ENCODE peak calls at places on chromosomes 13 and 19, in eight cellular contexts. One of them, this sample, is unnamed.

GRCh38 chr19:18194554-18195238 is 1.7 kb downstream of the MPV17L2 start:
- DNase-seq in OCI-LY7: peak
- DNase-seq in AG09309: no peak
- DNase-seq in iris pigment epithelial cell: no peak
- DNase-seq in omental fat pad: no peak
- DNase-seq in stimulated activated CD8-positive, alpha-beta memory T cell treated with anti-CD3 and anti-CD28 coated beads, Interleukin-12 subunit alpha, Interleukin-12 subunit beta, amount 100 ng/mL, for 4 hours: no peak
- DNase-seq in NCI-H1105: no peak
- DNase-seq in progenitor cell of endocrine pancreas: no peak
- DNase-seq in this sample: no peak

GRCh38 chr13:96223231-96223630 is 133.3 kb downstream of the HS6ST3 start:
- DNase-seq in progenitor cell of endocrine pancreas: no peak
- DNase-seq in iris pigment epithelial cell: no peak
- DNase-seq in omental fat pad: no peak
- DNase-seq in stimulated activated CD8-positive, alpha-beta memory T cell treated with anti-CD3 and anti-CD28 coated beads, Interleukin-12 subunit alpha, Interleukin-12 subunit beta, amount 100 ng/mL, for 4 hours: no peak
- DNase-seq in OCI-LY7: no peak
- DNase-seq in AG09309: no peak
- DNase-seq in NCI-H1105: no peak
- DNase-seq in this sample: no peak

GRCh38 chr19:13997637-13997962 is 8.5 kb downstream of the RFX1 start:
- DNase-seq in AG09309: no peak
- DNase-seq in NCI-H1105: no peak
- DNase-seq in stimulated activated CD8-positive, alpha-beta memory T cell treated with anti-CD3 and anti-CD28 coated beads, Interleukin-12 subunit alpha, Interleukin-12 subunit beta, amount 100 ng/mL, for 4 hours: no peak
- DNase-seq in OCI-LY7: no peak
- DNase-seq in omental fat pad: no peak
- DNase-seq in iris pigment epithelial cell: no peak
- DNase-seq in progenitor cell of endocrine pancreas: no peak
- DNase-seq in this sample: no peak

GRCh38 chr19:32227561-32228165 is 117.7 kb upstream of the ZNF507 start:
- DNase-seq in stimulated activated CD8-positive, alpha-beta memory T cell treated with anti-CD3 and anti-CD28 coated beads, Interleukin-12 subunit alpha, Interleukin-12 subunit beta, amount 100 ng/mL, for 4 hours: no peak
- DNase-seq in progenitor cell of endocrine pancreas: no peak
- DNase-seq in OCI-LY7: no peak
- DNase-seq in iris pigment epithelial cell: no peak
- DNase-seq in omental fat pad: no peak
- DNase-seq in AG09309: no peak
- DNase-seq in NCI-H1105: no peak
- DNase-seq in this sample: no peak

GRCh38 chr13:40613192-40613818 is 53.1 kb downstream of the FOXO1 start:
- DNase-seq in AG09309: no peak
- DNase-seq in OCI-LY7: peak
- DNase-seq in NCI-H1105: no peak
- DNase-seq in iris pigment epithelial cell: no peak
- DNase-seq in omental fat pad: no peak
- DNase-seq in progenitor cell of endocrine pancreas: no peak
- DNase-seq in stimulated activated CD8-positive, alpha-beta memory T cell treated with anti-CD3 and anti-CD28 coated beads, Interleukin-12 subunit alpha, Interleukin-12 subunit beta, amount 100 ng/mL, for 4 hours: peak
- DNase-seq in this sample: no peak

GRCh38 chr19:582497-583197 is 7.0 kb upstream of the HCN2 start:
- DNase-seq in iris pigment epithelial cell: peak
- DNase-seq in OCI-LY7: no peak
- DNase-seq in omental fat pad: no peak
- DNase-seq in stimulated activated CD8-positive, alpha-beta memory T cell treated with anti-CD3 and anti-CD28 coated beads, Interleukin-12 subunit alpha, Interleukin-12 subunit beta, amount 100 ng/mL, for 4 hours: no peak
- DNase-seq in NCI-H1105: no peak
- DNase-seq in AG09309: no peak
- DNase-seq in progenitor cell of endocrine pancreas: no peak
- DNase-seq in this sample: no peak

GRCh38 chr13:101449971-101450748 is 2.3 kb upstream of the ITGBL1 start:
- DNase-seq in iris pigment epithelial cell: peak
- DNase-seq in AG09309: peak
- DNase-seq in OCI-LY7: no peak
- DNase-seq in stimulated activated CD8-positive, alpha-beta memory T cell treated with anti-CD3 and anti-CD28 coated beads, Interleukin-12 subunit alpha, Interleukin-12 subunit beta, amount 100 ng/mL, for 4 hours: no peak
- DNase-seq in omental fat pad: no peak
- DNase-seq in NCI-H1105: no peak
- DNase-seq in progenitor cell of endocrine pancreas: no peak
- DNase-seq in this sample: no peak

GRCh38 chr19:33291623-33292534 is 10.5 kb downstream of the CEBPA start:
- DNase-seq in progenitor cell of endocrine pancreas: no peak
- DNase-seq in AG09309: no peak
- DNase-seq in iris pigment epithelial cell: no peak
- DNase-seq in stimulated activated CD8-positive, alpha-beta memory T cell treated with anti-CD3 and anti-CD28 coated beads, Interleukin-12 subunit alpha, Interleukin-12 subunit beta, amount 100 ng/mL, for 4 hours: no peak
- DNase-seq in omental fat pad: no peak
- DNase-seq in OCI-LY7: no peak
- DNase-seq in NCI-H1105: no peak
- DNase-seq in this sample: no peak

GRCh38 chr13:30481241-30481760 is 15.6 kb upstream of the HMGB1 start:
- DNase-seq in AG09309: no peak
- DNase-seq in progenitor cell of endocrine pancreas: no peak
- DNase-seq in NCI-H1105: no peak
- DNase-seq in stimulated activated CD8-positive, alpha-beta memory T cell treated with anti-CD3 and anti-CD28 coated beads, Interleukin-12 subunit alpha, Interleukin-12 subunit beta, amount 100 ng/mL, for 4 hours: no peak
- DNase-seq in omental fat pad: no peak
- DNase-seq in OCI-LY7: no peak
- DNase-seq in iris pigment epithelial cell: no peak
- DNase-seq in this sample: no peak

GRCh38 chr13:48258002-48258401 is 25.0 kb downstream of the ITM2B start:
- DNase-seq in stimulated activated CD8-positive, alpha-beta memory T cell treated with anti-CD3 and anti-CD28 coated beads, Interleukin-12 subunit alpha, Interleukin-12 subunit beta, amount 100 ng/mL, for 4 hours: no peak
- DNase-seq in NCI-H1105: no peak
- DNase-seq in omental fat pad: no peak
- DNase-seq in OCI-LY7: no peak
- DNase-seq in progenitor cell of endocrine pancreas: no peak
- DNase-seq in iris pigment epithelial cell: no peak
- DNase-seq in AG09309: no peak
- DNase-seq in this sample: no peak

GRCh38 chr19:38718747-38719543 is 25.3 kb downstream of the CAPN12 start:
- DNase-seq in progenitor cell of endocrine pancreas: no peak
- DNase-seq in NCI-H1105: no peak
- DNase-seq in iris pigment epithelial cell: no peak
- DNase-seq in OCI-LY7: no peak
- DNase-seq in omental fat pad: no peak
- DNase-seq in AG09309: no peak
- DNase-seq in stimulated activated CD8-positive, alpha-beta memory T cell treated with anti-CD3 and anti-CD28 coated beads, Interleukin-12 subunit alpha, Interleukin-12 subunit beta, amount 100 ng/mL, for 4 hours: no peak
- DNase-seq in this sample: no peak

GRCh38 chr19:1247747-1248453 is 483 bp upstream of the MIDN start:
- DNase-seq in iris pigment epithelial cell: peak
- DNase-seq in OCI-LY7: no peak
- DNase-seq in omental fat pad: no peak
- DNase-seq in stimulated activated CD8-positive, alpha-beta memory T cell treated with anti-CD3 and anti-CD28 coated beads, Interleukin-12 subunit alpha, Interleukin-12 subunit beta, amount 100 ng/mL, for 4 hours: peak
- DNase-seq in progenitor cell of endocrine pancreas: no peak
- DNase-seq in NCI-H1105: no peak
- DNase-seq in AG09309: no peak
- DNase-seq in this sample: no peak

GRCh38 chr13:107157272-107157671 is 589.3 kb upstream of the ARGLU1 start:
- DNase-seq in OCI-LY7: no peak
- DNase-seq in progenitor cell of endocrine pancreas: no peak
- DNase-seq in NCI-H1105: no peak
- DNase-seq in AG09309: peak
- DNase-seq in stimulated activated CD8-positive, alpha-beta memory T cell treated with anti-CD3 and anti-CD28 coated beads, Interleukin-12 subunit alpha, Interleukin-12 subunit beta, amount 100 ng/mL, for 4 hours: no peak
- DNase-seq in omental fat pad: no peak
- DNase-seq in iris pigment epithelial cell: no peak
- DNase-seq in this sample: peak

GRCh38 chr13:108086678-108087077 is 128.7 kb downstream of the LIG4 start:
- DNase-seq in AG09309: peak
- DNase-seq in stimulated activated CD8-positive, alpha-beta memory T cell treated with anti-CD3 and anti-CD28 coated beads, Interleukin-12 subunit alpha, Interleukin-12 subunit beta, amount 100 ng/mL, for 4 hours: no peak
- DNase-seq in iris pigment epithelial cell: peak
- DNase-seq in OCI-LY7: no peak
- DNase-seq in NCI-H1105: no peak
- DNase-seq in omental fat pad: no peak
- DNase-seq in progenitor cell of endocrine pancreas: no peak
- DNase-seq in this sample: no peak

This sample was measured in NCI-H524.